ENCODE peak calls at places on chromosome 18, in eight cellular contexts. D is retinal pigment epithelial cell, L is GM12865, P is SK-N-SH, Q is epithelial cell of esophagus, M is mammary epithelial cell, Y is fibroblast of the aortic adventitia, R is AG04450. V is an unnamed sample.

GRCh38 chr18:57910817-57911216 is 107.7 kb upstream of the ATP8B1 start:
- DNase-seq in Q (no peak), L (peak), P (no peak), D (no peak), R (no peak), Y (no peak), M (no peak), V (no peak)

GRCh38 chr18:45004531-45004930 is 323.8 kb downstream of the SETBP1 start:
- DNase-seq in Y (no peak), L (no peak), M (no peak), P (no peak), D (no peak), Q (no peak), R (no peak), V (no peak)

GRCh38 chr18:62957885-62958472 is 242.6 kb downstream of the PHLPP1 start:
- DNase-seq in M (peak), L (peak), R (no peak), Y (peak), Q (peak), D (no peak), P (no peak), V (peak)

GRCh38 chr18:62788891-62789290 is 73.5 kb downstream of the PHLPP1 start:
- DNase-seq in P (no peak), D (no peak), M (no peak), L (no peak), Q (no peak), R (no peak), Y (no peak), V (no peak)

GRCh38 chr18:47191956-47192355 is 15.8 kb upstream of the IER3IP1 start:
- DNase-seq in R (no peak), Q (peak), D (no peak), L (no peak), M (peak), Y (peak), P (no peak), V (no peak)

GRCh38 chr18:67265464-67266245 is 250.9 kb downstream of the DSEL start:
- DNase-seq in Y (peak), L (no peak), R (no peak), D (peak), M (peak), Q (peak), P (no peak), V (no peak)

GRCh38 chr18:49858309-49859005 is 45.1 kb upstream of the ACAA2 start:
- DNase-seq in Q (peak), M (peak), D (peak), Y (peak), R (peak), P (peak), L (peak), V (peak)

GRCh38 chr18:48928787-48929186 is 22.0 kb downstream of the SMAD7 start:
- DNase-seq in L (peak), P (peak), Y (peak), Q (peak), M (peak), D (no peak), R (no peak), V (peak)

GRCh38 chr18:21264651-21265050 is 22.6 kb downstream of the GREB1L start:
- DNase-seq in M (peak), P (no peak), L (no peak), Y (peak), D (peak), Q (peak), R (no peak), V (no peak)

GRCh38 chr18:37985126-37985525 is 419.5 kb upstream of the CELF4 start:
- DNase-seq in Q (no peak), L (no peak), R (no peak), P (no peak), Y (no peak), D (no peak), M (no peak), V (no peak)

GRCh38 chr18:39870586-39870985 is 2084.4 kb upstream of the PIK3C3 start:
- DNase-seq in L (no peak), P (no peak), R (no peak), M (peak), D (peak), Q (peak), Y (no peak), V (no peak)

GRCh38 chr18:79411614-79412526 is 16.1 kb downstream of the NFATC1 start:
- DNase-seq in D (no peak), P (no peak), Q (no peak), R (no peak), M (no peak), L (no peak), Y (no peak), V (peak)

GRCh38 chr18:21914739-21915319 is 174.2 kb downstream of the MIB1 start:
- DNase-seq in Q (peak), M (peak), L (peak), P (peak), D (peak), Y (peak), R (peak), V (no peak)

GRCh38 chr18:47953471-47953931 is 23.0 kb upstream of the SMAD2 start:
- DNase-seq in L (peak), R (no peak), M (peak), Q (peak), D (peak), P (no peak), Y (peak), V (peak)

GRCh38 chr18:57792741-57793629 is 10.1 kb downstream of the ATP8B1 start:
- DNase-seq in L (no peak), P (no peak), Y (peak), Q (no peak), R (no peak), M (no peak), D (no peak), V (no peak)

GRCh38 chr18:61569176-61569892 is 236.1 kb downstream of the CDH20 start:
- DNase-seq in Y (peak), M (peak), R (peak), D (peak), Q (peak), L (no peak), P (no peak), V (no peak)

GRCh38 chr18:3966985-3967856 is 487.9 kb downstream of the DLGAP1 start:
- DNase-seq in M (peak), P (no peak), D (peak), L (no peak), Y (peak), R (no peak), Q (peak), V (no peak)

GRCh38 chr18:58996131-58996632 is 131.5 kb downstream of the ZNF532 start:
- DNase-seq in Y (peak), P (no peak), L (no peak), D (no peak), Q (peak), M (no peak), R (peak), V (no peak)

GRCh38 chr18:44079602-44080001 is 601.1 kb upstream of the SETBP1 start:
- DNase-seq in P (no peak), M (peak), Q (peak), Y (peak), D (peak), L (no peak), R (peak), V (no peak)

GRCh38 chr18:50429207-50429948 is 54.5 kb downstream of the SKA1 start:
- DNase-seq in Q (peak), P (peak), R (no peak), Y (peak), M (no peak), L (peak), D (no peak), V (no peak)

GRCh38 chr18:75314117-75314516 is 103.5 kb downstream of the TSHZ1 start:
- DNase-seq in D (no peak), M (no peak), Q (peak), L (no peak), R (no peak), P (no peak), Y (no peak), V (no peak)

GRCh38 chr18:74252032-74252380 is 39.8 kb downstream of the CYB5A start:
- DNase-seq in P (no peak), Q (peak), Y (no peak), M (no peak), R (no peak), D (no peak), L (no peak), V (no peak)

GRCh38 chr18:74251297-74252031 is 40.3 kb downstream of the CYB5A start:
- DNase-seq in L (no peak), Q (peak), Y (peak), R (no peak), D (no peak), P (no peak), M (no peak), V (no peak)

GRCh38 chr18:74257083-74257482 is 34.7 kb downstream of the CYB5A start:
- DNase-seq in D (no peak), M (no peak), Y (no peak), L (no peak), R (no peak), P (no peak), Q (no peak), V (no peak)

GRCh38 chr18:74256190-74256589 is 35.6 kb downstream of the CYB5A start:
- DNase-seq in M (no peak), Y (no peak), P (peak), R (no peak), D (no peak), L (no peak), Q (no peak), V (no peak)

GRCh38 chr18:74255022-74255658 is 36.6 kb downstream of the CYB5A start:
- DNase-seq in D (no peak), P (no peak), R (no peak), M (peak), L (no peak), Q (peak), Y (peak), V (no peak)
- H3K4me3 ChIP-seq in D (no peak), P (no peak), R (no peak), M (no peak), L (no peak), Q (no peak), Y (no peak), V (no peak)

DNA sequence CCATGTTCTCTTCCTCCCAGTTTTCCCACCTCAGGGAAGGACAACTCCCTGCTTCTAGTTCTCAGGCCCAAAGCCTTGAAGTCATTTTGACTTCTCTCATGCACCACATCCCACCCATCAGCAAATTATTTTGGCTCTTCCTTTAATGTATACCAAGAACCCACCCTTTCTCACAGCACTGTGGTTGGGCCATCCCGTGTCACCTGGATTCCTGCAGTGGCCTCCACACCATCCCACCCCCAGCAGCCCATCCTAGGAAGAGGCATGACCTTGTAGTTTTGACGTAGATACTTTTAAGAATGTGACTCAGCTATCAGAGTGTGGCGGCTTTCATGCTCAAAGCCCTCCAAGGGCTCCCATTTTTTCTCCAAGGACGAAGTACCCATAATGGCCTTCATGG is 25.6 kb upstream of the CCDC68 start:
- DNase-seq in Y (no peak), M (no peak), Q (no peak), R (no peak), L (no peak), D (no peak), P (no peak), V (no peak)
- H3K4me3 ChIP-seq in Y (no peak), M (no peak), Q (no peak), R (no peak), L (no peak), D (no peak), P (no peak), V (no peak)

GRCh38 chr18:55251186-55251995 is 292.1 kb upstream of the CCDC68 start:
- DNase-seq in L (peak), R (no peak), P (no peak), M (no peak), Y (peak), Q (peak), D (no peak), V (no peak)
- H3K4me3 ChIP-seq in L (no peak), R (no peak), P (no peak), M (no peak), Y (peak), Q (no peak), D (no peak), V (no peak)

DNA sequence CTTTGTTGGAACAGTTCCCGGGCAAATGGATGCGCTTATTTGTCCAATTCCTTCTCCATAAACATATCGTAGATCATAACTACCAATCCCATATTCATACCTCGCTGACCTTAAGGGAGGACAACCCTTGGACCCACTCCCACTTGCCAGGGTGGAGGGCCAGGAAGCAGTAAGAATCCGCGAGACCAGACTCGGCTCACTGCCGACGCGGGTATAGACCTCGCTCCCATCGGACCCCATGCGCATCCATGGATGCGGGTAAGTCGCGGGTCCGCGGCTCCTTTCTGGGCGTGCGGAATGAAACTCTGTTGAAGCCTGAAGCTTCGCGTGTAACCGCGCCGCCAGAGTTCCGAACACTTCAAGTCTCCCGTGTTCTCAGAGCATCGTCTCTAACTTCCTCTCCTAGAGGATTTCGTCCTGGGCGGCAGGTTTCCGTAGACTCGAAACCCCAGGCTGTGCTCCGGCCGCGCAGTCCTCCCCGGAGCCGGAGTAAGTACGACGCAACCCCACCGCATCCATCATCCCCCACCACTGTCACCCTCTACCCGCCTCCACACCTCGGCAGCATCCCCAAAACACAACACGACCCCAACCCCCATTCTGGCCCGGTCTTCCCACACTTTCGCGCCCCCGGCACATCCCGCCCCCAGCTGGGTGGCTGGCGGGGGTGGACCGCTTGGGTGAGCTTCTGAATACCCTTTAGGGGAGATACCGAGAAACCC is 1.0 kb downstream of the DSC3 start:
- DNase-seq in Q (peak), D (no peak), L (no peak), R (no peak), P (peak), Y (no peak), M (peak), V (peak)
- H3K4me3 ChIP-seq in Q (peak), D (peak), L (no peak), R (no peak), P (no peak), Y (no peak), M (peak), V (peak)

DNA sequence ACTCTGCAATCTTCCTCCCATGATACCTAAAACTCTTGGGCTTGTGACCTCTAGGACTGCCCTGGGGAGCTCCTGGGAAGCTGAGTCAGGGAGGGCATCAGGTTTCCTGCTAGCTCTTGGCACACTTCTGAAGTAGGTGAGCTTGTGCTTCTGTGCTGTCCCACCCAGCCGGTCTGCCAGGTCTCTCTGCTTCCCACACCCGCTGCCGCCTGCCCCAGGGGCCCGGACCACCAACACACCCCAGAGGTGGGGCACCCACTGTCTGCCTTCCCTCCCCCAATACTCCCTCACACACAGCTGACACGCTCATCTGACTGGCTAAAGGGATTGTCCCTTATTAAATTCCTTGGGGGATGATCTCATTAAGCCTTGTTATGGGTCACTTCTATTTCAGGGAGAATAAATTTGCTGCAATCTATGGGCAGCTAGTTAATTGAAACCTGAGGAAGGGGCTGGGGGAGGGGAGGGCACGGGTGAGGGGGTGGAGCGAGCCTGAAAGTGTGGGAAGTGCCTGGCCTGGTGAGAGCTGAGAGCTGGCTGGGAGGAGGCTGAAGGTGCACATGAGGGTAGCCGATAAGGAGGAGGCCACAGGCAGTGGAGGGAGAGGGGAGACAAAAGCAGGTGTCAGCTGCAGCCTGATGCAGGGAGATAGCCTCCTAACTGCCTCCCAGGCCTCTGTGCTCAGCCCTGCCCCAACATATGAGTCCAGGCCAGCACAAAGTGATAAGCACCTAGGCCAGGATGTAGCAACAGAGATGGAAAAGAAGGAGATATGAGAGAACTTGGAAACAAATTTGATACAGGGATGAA is 48.8 kb downstream of the HAUS1 start:
- DNase-seq in P (peak), L (no peak), R (no peak), Y (no peak), Q (peak), M (peak), D (peak), V (peak)
- H3K4me3 ChIP-seq in P (peak), L (no peak), R (peak), Y (no peak), Q (no peak), M (no peak), D (peak), V (no peak)

GRCh38 chr18:9878783-9879242 is 7.0 kb upstream of the TXNDC2 start:
- DNase-seq in P (no peak), Y (no peak), R (no peak), L (no peak), D (no peak), Q (no peak), M (no peak), V (no peak)

GRCh38 chr18:9876523-9876866 is 9.3 kb upstream of the TXNDC2 start:
- DNase-seq in D (no peak), Y (no peak), M (no peak), L (no peak), P (no peak), Q (no peak), R (no peak), V (no peak)

GRCh38 chr18:9878095-9878494 is 7.7 kb upstream of the TXNDC2 start:
- DNase-seq in P (no peak), Y (no peak), L (no peak), Q (no peak), R (no peak), M (no peak), D (no peak), V (no peak)

GRCh38 chr18:9877655-9878014 is 8.1 kb upstream of the TXNDC2 start:
- DNase-seq in D (no peak), Q (no peak), P (no peak), R (no peak), M (no peak), L (no peak), Y (no peak), V (no peak)

DNA sequence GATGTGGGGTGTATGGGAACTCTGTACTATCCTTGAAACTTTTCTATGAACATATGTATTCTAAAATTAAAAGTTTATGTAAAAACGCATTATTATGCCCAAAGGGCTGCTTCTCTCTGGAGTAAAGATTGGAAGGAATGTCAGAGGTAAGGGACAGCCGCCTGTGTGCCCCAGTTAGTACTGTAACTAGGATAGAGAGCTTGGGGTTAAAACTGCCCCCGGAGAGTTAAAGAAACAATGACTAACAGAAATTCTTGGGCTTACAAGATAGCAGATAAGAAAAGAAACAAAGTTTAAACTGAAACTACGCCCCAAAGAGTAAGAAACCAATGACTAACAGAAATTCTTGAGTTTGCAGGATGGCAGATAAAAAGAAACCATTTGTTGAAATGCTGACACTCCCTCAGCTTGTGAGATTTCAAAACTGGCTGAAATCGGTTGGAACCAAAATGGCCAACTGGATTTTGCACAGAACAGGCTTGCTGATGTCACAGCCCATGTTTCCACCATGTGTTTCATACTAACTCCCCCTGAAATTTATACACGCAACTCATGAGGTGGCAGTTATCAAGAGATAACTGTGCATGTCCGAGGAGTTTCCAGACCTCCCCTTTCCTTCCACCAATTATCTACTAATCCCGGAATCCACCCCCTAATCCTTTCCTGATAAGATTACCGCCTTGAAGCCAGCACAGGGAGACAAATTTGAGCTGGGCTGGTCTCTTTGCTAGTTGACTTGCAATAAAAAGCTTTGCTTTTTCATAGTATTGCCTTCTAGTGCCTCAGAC is 8.7 kb upstream of the TXNDC2 start:
- DNase-seq in R (peak), L (peak), P (peak), Q (peak), D (peak), M (peak), Y (peak), V (no peak)
- H3K4me3 ChIP-seq in R (peak), L (no peak), P (peak), Q (no peak), D (peak), M (no peak), Y (peak), V (peak)

GRCh38 chr18:76458522-76459311 is 36.3 kb downstream of the ZNF516 start:
- DNase-seq in Q (no peak), L (no peak), Y (no peak), P (no peak), R (no peak), D (no peak), M (no peak), V (peak)
- H3K4me3 ChIP-seq in Q (no peak), L (no peak), Y (no peak), P (no peak), R (no peak), D (no peak), M (no peak), V (no peak)

GRCh38 chr18:33851546-33852078 is 273.6 kb downstream of the ASXL3 start:
- DNase-seq in L (peak), D (no peak), M (no peak), R (no peak), P (no peak), Y (no peak), Q (no peak), V (no peak)

GRCh38 chr18:33854827-33855139 is 276.8 kb downstream of the ASXL3 start:
- DNase-seq in L (no peak), Q (no peak), P (no peak), D (no peak), R (no peak), Y (no peak), M (no peak), V (no peak)

GRCh38 chr18:33849731-33850130 is 271.7 kb downstream of the ASXL3 start:
- DNase-seq in R (no peak), Y (no peak), Q (no peak), D (no peak), P (no peak), L (no peak), M (no peak), V (no peak)

GRCh38 chr18:33854086-33854826 is 276.2 kb downstream of the ASXL3 start:
- DNase-seq in M (no peak), P (no peak), Q (no peak), D (no peak), L (no peak), R (no peak), Y (no peak), V (no peak)
- H3K4me3 ChIP-seq in M (no peak), P (no peak), Q (no peak), D (no peak), L (no peak), R (no peak), Y (no peak), V (no peak)